ENCODE peak calls at places on chromosomes 7 and 10, in six cellular contexts. K is AG09319; W is BE2C; S is lower lobe of right lung; D is stimulated activated naive B cell treated with anti-CD40 and anti-IgM and Interleukin-4, amounts not matched to agents 10 μg/mL and 1 μg/mL and 100 μg/mL, for 72 hours; X is activated CD8-positive, alpha-beta T cell treated with anti-CD3 and anti-CD28 coated beads for 36 hours. Q is an unnamed sample.

GRCh38 chr10:105068497-105068896 is 427.4 kb downstream of the SORCS3 start:
- DNase-seq in K (no peak), W (no peak), S (no peak), X (no peak), D (no peak), Q (no peak)

GRCh38 chr10:27611861-27612450 is 107.9 kb downstream of the RAB18 start:
- DNase-seq in S (no peak), K (no peak), X (no peak), W (no peak), D (no peak), Q (no peak)

GRCh38 chr10:102287538-102287937 is 42.2 kb downstream of the GBF1 start:
- DNase-seq in D (no peak), S (no peak), X (no peak), W (no peak), K (no peak), Q (no peak)

GRCh38 chr10:81876253-81876731 is 1.3 kb downstream of the NRG3 start:
- DNase-seq in D (no peak), S (no peak), W (peak), X (no peak), K (no peak), Q (no peak)

GRCh38 chr10:123229927-123230630 is 75.9 kb downstream of the BUB3 start:
- DNase-seq in S (no peak), X (no peak), W (no peak), K (no peak), D (no peak), Q (no peak)

GRCh38 chr10:125102216-125102615 is 58.1 kb downstream of the CTBP2 start:
- DNase-seq in K (peak), W (peak), X (no peak), D (no peak), S (peak), Q (peak)

GRCh38 chr7:53661645-53662217 is 626.3 kb downstream of the POM121L12 start:
- DNase-seq in S (no peak), D (no peak), X (no peak), W (no peak), K (no peak), Q (no peak)

GRCh38 chr10:69344591-69345244 is 66.4 kb downstream of the HK1 start:
- DNase-seq in X (peak), S (no peak), W (no peak), K (no peak), D (peak), Q (no peak)

GRCh38 chr10:49106451-49106850 is 8.9 kb downstream of the VSTM4 start:
- DNase-seq in S (no peak), D (no peak), X (no peak), K (no peak), W (no peak), Q (no peak)

GRCh38 chr10:21396889-21397288 is 128.6 kb downstream of the SKIDA1 start:
- DNase-seq in X (no peak), K (no peak), D (no peak), W (no peak), S (no peak), Q (no peak)

GRCh38 chr10:59284111-59284975 is 78.0 kb downstream of the FAM13C start:
- DNase-seq in K (no peak), X (no peak), S (no peak), D (no peak), W (no peak), Q (no peak)

GRCh38 chr7:96179341-96179740 is 142.6 kb downstream of the SLC25A13 start:
- DNase-seq in K (no peak), W (no peak), S (no peak), X (no peak), D (no peak), Q (no peak)

GRCh38 chr7:130921391-130922180 is 187.6 kb upstream of the KLF14 start:
- DNase-seq in W (peak), S (no peak), X (peak), K (peak), D (no peak), Q (no peak)

GRCh38 chr10:21501109-21501508 is 24.4 kb downstream of the SKIDA1 start:
- DNase-seq in D (no peak), K (no peak), X (no peak), S (no peak), W (no peak), Q (no peak)

GRCh38 chr10:23375366-23375765 is 30.8 kb upstream of the C10orf67 start:
- DNase-seq in S (no peak), X (no peak), D (no peak), K (no peak), W (no peak), Q (no peak)

GRCh38 chr10:112951349-112952281 is 1.6 kb downstream of the TCF7L2 start:
- DNase-seq in S (peak), K (peak), X (peak), W (peak), D (peak), Q (peak)

GRCh38 chr7:135712182-135712782 is 15.7 kb downstream of the SLC13A4 start:
- DNase-seq in D (no peak), K (no peak), W (peak), S (no peak), X (no peak), Q (no peak)

GRCh38 chr7:140080919-140081318 is 18.2 kb upstream of the PARP12 start:
- DNase-seq in W (no peak), D (no peak), S (no peak), X (no peak), K (no peak), Q (no peak)

GRCh38 chr10:24451325-24451820 is 242.4 kb downstream of the KIAA1217 start:
- DNase-seq in W (no peak), X (no peak), S (no peak), D (no peak), K (no peak), Q (no peak)

GRCh38 chr7:29881724-29882123 is 75.4 kb downstream of the WIPF3 start:
- DNase-seq in X (no peak), K (no peak), D (no peak), W (no peak), S (no peak), Q (no peak)

GRCh38 chr7:46565257-46565656 is 644.2 kb upstream of the IGFBP3 start:
- DNase-seq in X (no peak), W (no peak), K (no peak), S (no peak), D (no peak), Q (no peak)

GRCh38 chr7:84847790-84848189 is 339.1 kb downstream of the SEMA3D start:
- DNase-seq in S (no peak), K (no peak), D (no peak), W (no peak), X (no peak), Q (no peak)

GRCh38 chr7:82803411-82803810 is 359.3 kb downstream of the PCLO start:
- DNase-seq in X (no peak), W (no peak), D (no peak), K (no peak), S (no peak), Q (no peak)

GRCh38 chr7:92669616-92670153 is 79.5 kb upstream of the FAM133B start:
- DNase-seq in S (no peak), W (no peak), X (no peak), D (no peak), K (no peak), Q (no peak)

GRCh38 chr7:66867198-66867790 is 53.7 kb upstream of the TMEM248 start:
- DNase-seq in W (no peak), K (no peak), S (no peak), D (no peak), X (no peak), Q (no peak)

GRCh38 chr10:117311261-117311660 is 64.0 kb downstream of the PDZD8 start:
- DNase-seq in W (no peak), K (no peak), D (no peak), X (no peak), S (no peak), Q (no peak)

GRCh38 chr7:78047800-78048199 is 249.2 kb downstream of the PHTF2 start:
- DNase-seq in K (no peak), D (no peak), W (no peak), S (no peak), X (no peak), Q (no peak)

GRCh38 chr7:11077816-11078215 is 104.1 kb downstream of the PHF14 start:
- DNase-seq in X (no peak), S (no peak), W (no peak), D (no peak), K (no peak), Q (no peak)